ENCODE peak calls at places on chromosomes 2 and 18, in ten cellular contexts. G, V, P, O, N, B, W, F, Y and M are unnamed samples.

GRCh38 chr2:220001693-220002260 is 374.3 kb downstream of the SLC4A3 start:
- DNase-seq in G (no peak), V (no peak), P (no peak), O (peak; percentile 40), N (peak; percentile 24), B (no peak), W (no peak), F (no peak), Y (peak; percentile 53), M (peak; percentile 53)

GRCh38 chr2:183541766-183542165 is 417.5 kb downstream of the NUP35 start:
- DNase-seq in G (no peak), V (no peak), P (no peak), O (peak; percentile 59), N (peak; percentile 46), B (no peak), W (peak; percentile 17), F (no peak), Y (peak; percentile 72), M (no peak)

GRCh38 chr18:58592223-58593214 is 36.4 kb downstream of the ALPK2 start:
- DNase-seq in G (no peak), V (no peak), P (no peak), O (no peak), N (no peak), B (no peak), W (no peak), F (no peak), Y (no peak), M (no peak)

GRCh38 chr2:98608962-98609604 is 694 bp downstream of the UNC50 start:
- DNase-seq in G (no peak), V (no peak), P (no peak), O (peak; percentile 67), N (peak; percentile 39), B (peak; percentile 16), W (peak; percentile 29), F (no peak), Y (peak; percentile 22), M (peak; percentile 52)

GRCh38 chr2:24891201-24891600 is 28.8 kb downstream of the ADCY3 start:
- DNase-seq in G (no peak), V (no peak), P (no peak), O (no peak), N (peak; percentile 70), B (no peak), W (no peak), F (no peak), Y (no peak), M (no peak)

GRCh38 chr2:47309472-47309951 is 93.4 kb upstream of the MSH2 start:
- DNase-seq in G (no peak), V (no peak), P (no peak), O (no peak), N (no peak), B (no peak), W (no peak), F (no peak), Y (no peak), M (no peak)

GRCh38 chr2:230869691-230870543 is 5.2 kb downstream of the ITM2C start:
- DNase-seq in G (peak; percentile 32), V (peak; percentile 20), P (no peak), O (no peak), N (no peak), B (no peak), W (no peak), F (no peak), Y (no peak), M (no peak)

GRCh38 chr18:46374850-46375249 is 270.7 kb downstream of the HAUS1 start:
- DNase-seq in G (no peak), V (no peak), P (no peak), O (no peak), N (no peak), B (no peak), W (peak; percentile 4), F (no peak), Y (no peak), M (no peak)

GRCh38 chr2:70771446-70771845 is 3.4 kb upstream of the ADD2 start:
- DNase-seq in G (no peak), V (no peak), P (no peak), O (no peak), N (no peak), B (no peak), W (no peak), F (no peak), Y (no peak), M (no peak)

GRCh38 chr2:200451506-200451905 is 58.4 kb downstream of the KCTD18 start:
- DNase-seq in G (no peak), V (no peak), P (no peak), O (no peak), N (no peak), B (no peak), W (no peak), F (no peak), Y (no peak), M (no peak)

GRCh38 chr18:21242141-21243040 is at the start of gene GREB1L:
- DNase-seq in G (peak; percentile 27), V (no peak), P (no peak), O (peak; percentile 52), N (peak; percentile 85), B (no peak), W (peak; percentile 76), F (peak; percentile 41), Y (peak; percentile 21), M (peak; percentile 47)